ENCODE peak calls at places on chromosomes 4 and X, in nine cellular contexts. C is DMS 273 treated with DMSO at 0.1 percent for 48 hours, X is neural crest cell, H is EH, E is HS-5, D is immature natural killer cell, U is NCI-H1092, S is ELF-1, I is activated gamma-delta T cell. K is an unnamed sample.
A peak's percentile ranks its signal among the peaks of the same experiment; 100 is the strongest.

GRCh38 chrX:74383611-74384010 is 37.7 kb upstream of the SLC16A2 start:
- DNase-seq in H (peak; percentile 66), E (peak; percentile 5), C (peak; percentile 7), X (peak; percentile 1), U (peak; percentile 3), S (peak; percentile 69), D (no peak), I (no peak), K (peak; percentile 40)

GRCh38 chr4:183906736-183907651 is 1.9 kb downstream of the STOX2 start:
- DNase-seq in U (no peak), C (no peak), D (no peak), I (no peak), S (peak; percentile 77), H (no peak), X (peak; percentile 36), E (no peak), K (no peak)

GRCh38 chrX:132842839-132843238 is 115.6 kb downstream of the HS6ST2 start:
- DNase-seq in I (no peak), C (no peak), D (no peak), X (no peak), H (no peak), S (no peak), E (no peak), U (no peak), K (no peak)

GRCh38 chr4:57926311-57926710 is 816.1 kb upstream of the IGFBP7 start:
- DNase-seq in S (no peak), H (no peak), E (no peak), U (no peak), D (no peak), X (no peak), C (no peak), I (no peak), K (no peak)

GRCh38 chrX:70087857-70088256 is 25.6 kb downstream of the OTUD6A start:
- DNase-seq in I (no peak), D (no peak), U (no peak), X (no peak), H (peak; percentile 58), C (peak; percentile 9), E (no peak), S (no peak), K (no peak)

GRCh38 chr4:31737419-31737818 is 1017.2 kb downstream of the PCDH7 start:
- DNase-seq in U (no peak), H (no peak), D (no peak), X (no peak), I (no peak), C (no peak), S (no peak), E (no peak), K (no peak)

GRCh38 chr4:24730256-24731001 is 64.9 kb upstream of the SOD3 start:
- DNase-seq in I (no peak), U (no peak), D (no peak), X (no peak), H (peak; percentile 34), S (no peak), C (peak; percentile 38), E (no peak), K (peak; percentile 64)

GRCh38 chr4:42280327-42281095 is 116.8 kb upstream of the SHISA3 start:
- DNase-seq in U (peak; percentile 7), S (peak; percentile 24), C (no peak), H (peak; percentile 20), X (peak; percentile 9), E (no peak), D (no peak), I (no peak), K (no peak)

GRCh38 chrX:33183366-33183765 is 28.0 kb downstream of the DMD start:
- DNase-seq in U (no peak), X (no peak), C (no peak), D (no peak), H (no peak), I (no peak), S (peak; percentile 58), E (no peak), K (peak; percentile 8)

GRCh38 chr4:1022739-1023066 is 11.3 kb downstream of the FGFRL1 start:
- DNase-seq in I (no peak), H (no peak), E (no peak), U (no peak), C (no peak), S (no peak), D (no peak), X (no peak), K (no peak)

GRCh38 chr4:95545526-95545925 is 3.2 kb downstream of the UNC5C start:
- DNase-seq in H (no peak), X (no peak), D (no peak), E (no peak), C (no peak), I (no peak), U (no peak), S (no peak), K (no peak)

GRCh38 chr4:140688711-140689598 is 67.2 kb downstream of the TBC1D9 start:
- DNase-seq in E (peak; percentile 24), U (no peak), C (no peak), H (peak; percentile 33), X (no peak), D (no peak), I (no peak), S (no peak), K (peak; percentile 12)

GRCh38 chr4:27357283-27357682 is 496.6 kb downstream of the STIM2 start:
- DNase-seq in D (no peak), I (no peak), X (no peak), E (peak; percentile 10), C (no peak), U (no peak), H (peak; percentile 44), S (no peak), K (no peak)

GRCh38 chr4:30790998-30791397 is 70.8 kb downstream of the PCDH7 start:
- DNase-seq in X (no peak), H (no peak), I (no peak), U (no peak), E (no peak), C (no peak), S (no peak), D (no peak), K (no peak)

GRCh38 chr4:183356931-183357675 is 34.9 kb upstream of the CLDN24 start:
- DNase-seq in U (no peak), X (no peak), I (no peak), H (no peak), C (no peak), E (no peak), D (no peak), S (no peak), K (no peak)

GRCh38 chr4:41133619-41134018 is 80.7 kb downstream of the APBB2 start:
- DNase-seq in U (no peak), D (no peak), X (no peak), S (peak; percentile 75), C (no peak), E (no peak), I (no peak), H (peak; percentile 35), K (no peak)

GRCh38 chrX:143664302-143664701 is 28.4 kb upstream of the SLITRK4 start:
- DNase-seq in U (no peak), E (no peak), X (peak; percentile 1), S (no peak), H (peak; percentile 1), D (no peak), I (no peak), C (no peak), K (no peak)

GRCh38 chr4:73869130-73870055 is at the start of gene CXCL1:
- DNase-seq in D (no peak), I (no peak), H (peak; percentile 45), U (no peak), X (peak; percentile 8), S (peak; percentile 35), E (no peak), C (no peak), K (peak; percentile 10)

GRCh38 chr4:100738388-100739165 is 220.8 kb upstream of the EMCN start:
- DNase-seq in D (no peak), X (no peak), E (peak; percentile 71), S (peak; percentile 9), U (no peak), H (peak; percentile 92), C (no peak), I (no peak), K (peak; percentile 96)

GRCh38 chrX:22575161-22575845 is 302.6 kb downstream of the CBLL2 start:
- DNase-seq in C (no peak), I (no peak), U (no peak), E (no peak), X (no peak), S (no peak), D (no peak), H (peak; percentile 40), K (peak; percentile 47)

GRCh38 chrX:49930046-49930445 is 7.7 kb downstream of the CLCN5 start:
- DNase-seq in H (peak; percentile 15), U (no peak), E (no peak), D (no peak), X (no peak), C (peak; percentile 14), S (no peak), I (no peak), K (no peak)

GRCh38 chr4:125388653-125389052 is 73.9 kb downstream of the FAT4 start:
- DNase-seq in X (no peak), I (no peak), E (no peak), U (no peak), S (no peak), D (no peak), H (peak; percentile 89), C (no peak), K (peak; percentile 81)

GRCh38 chrX:9698566-9698965 is 67.1 kb downstream of the GPR143 start:
- DNase-seq in X (no peak), S (no peak), E (no peak), D (no peak), U (no peak), I (no peak), H (no peak), C (no peak), K (no peak)

GRCh38 chrX:75107863-75108509 is 48.1 kb downstream of the ABCB7 start:
- DNase-seq in H (no peak), I (no peak), S (peak; percentile 31), U (no peak), D (no peak), X (no peak), E (no peak), C (no peak), K (no peak)

GRCh38 chrX:53073115-53073581 is 9.0 kb upstream of the TSPYL2 start:
- DNase-seq in I (no peak), U (peak; percentile 66), S (peak; percentile 82), C (peak; percentile 65), D (no peak), E (no peak), H (no peak), X (no peak), K (no peak)

GRCh38 chrX:48531359-48531954 is 8.1 kb upstream of the TBC1D25 start:
- DNase-seq in H (peak; percentile 76), I (no peak), X (no peak), C (peak; percentile 15), U (no peak), D (peak; percentile 40), S (no peak), E (peak; percentile 52), K (peak; percentile 82)

GRCh38 chr4:181832305-181832704 is 410.9 kb upstream of the TENM3 start:
- DNase-seq in C (no peak), D (no peak), H (no peak), X (no peak), S (no peak), U (no peak), E (no peak), I (no peak), K (no peak)

GRCh38 chr4:9924750-9925149 is 96.5 kb downstream of the SLC2A9 start:
- DNase-seq in C (peak; percentile 82), S (no peak), X (no peak), E (peak; percentile 9), I (no peak), U (peak; percentile 34), D (no peak), H (peak; percentile 38), K (peak; percentile 18)

GRCh38 chrX:70455366-70456202 is 10.9 kb downstream of the DLG3 start:
- DNase-seq in H (no peak), C (no peak), U (peak; percentile 16), E (no peak), D (no peak), X (no peak), I (no peak), S (peak; percentile 86), K (no peak)

GRCh38 chrX:130118396-130118795 is 8.1 kb upstream of the ELF4 start:
- DNase-seq in E (no peak), H (peak; percentile 54), U (no peak), I (no peak), X (no peak), S (peak; percentile 14), D (no peak), C (no peak), K (peak; percentile 85)

GRCh38 chr4:25118096-25118495 is 42.2 kb downstream of the SEPSECS start:
- DNase-seq in I (no peak), U (no peak), D (no peak), S (no peak), H (no peak), C (no peak), E (no peak), X (no peak), K (no peak)